ENCODE peak calls at places on chromosome 22, in five cellular contexts. Q, F, M, S and I are unnamed samples.

GRCh38 chr22:24954856-24955255 is 2.3 kb downstream of the KIAA1671 start:
- DNase-seq in F (no peak), M (no peak), S (no peak), Q (no peak), I (no peak)

GRCh38 chr22:46542011-46542985 is 4.9 kb upstream of the CELSR1 start:
- DNase-seq in S (peak), Q (peak), M (peak), F (peak), I (peak)

GRCh38 chr22:47394504-47395440 is 632.3 kb downstream of the TBC1D22A start:
- DNase-seq in M (no peak), F (no peak), Q (no peak), S (no peak), I (peak)

GRCh38 chr22:20853236-20853660 is 5.4 kb downstream of the PI4KA start:
- DNase-seq in M (no peak), F (no peak), Q (no peak), S (no peak), I (no peak)

GRCh38 chr22:50606126-50606525 is 5.5 kb downstream of the MAPK8IP2 start:
- DNase-seq in F (no peak), S (no peak), M (no peak), Q (no peak), I (no peak)

GRCh38 chr22:45248832-45249561 is 8.3 kb upstream of the KIAA0930 start:
- DNase-seq in M (no peak), S (no peak), F (no peak), Q (no peak), I (no peak)

GRCh38 chr22:19745155-19746133 is 15.1 kb upstream of the TBX1 start:
- DNase-seq in M (no peak), S (no peak), F (no peak), Q (no peak), I (peak)

GRCh38 chr22:47373648-47374272 is 611.3 kb downstream of the TBC1D22A start:
- DNase-seq in F (no peak), M (no peak), Q (peak), S (no peak), I (no peak)

GRCh38 chr22:22702159-22702873 is 57.9 kb downstream of the GGTLC2 start:
- DNase-seq in Q (no peak), S (no peak), F (no peak), M (no peak), I (no peak)

GRCh38 chr22:33350961-33351360 is 292.8 kb upstream of the SYN3 start:
- DNase-seq in S (no peak), F (no peak), M (no peak), Q (no peak), I (no peak)

GRCh38 chr22:43331698-43332097 is 11.5 kb downstream of the SCUBE1 start:
- DNase-seq in Q (no peak), M (no peak), S (no peak), F (no peak), I (no peak)

GRCh38 chr22:21834869-21835268 is 32.6 kb downstream of the MAPK1 start:
- DNase-seq in F (no peak), Q (no peak), S (no peak), M (no peak), I (no peak)

GRCh38 chr22:50261615-50262459 is at the start of gene MAPK12:
- DNase-seq in M (peak), S (peak), F (peak), Q (no peak), I (peak)

GRCh38 chr22:22870577-22871398 is 16.8 kb upstream of the IGLL5 start:
- DNase-seq in Q (no peak), F (no peak), M (no peak), S (no peak), I (no peak)

GRCh38 chr22:29914165-29914564 is 31.2 kb downstream of the MTMR3 start:
- DNase-seq in S (peak), M (no peak), Q (no peak), F (peak), I (peak)

GRCh38 chr22:48855593-48856307 is 971.9 kb downstream of the BRD1 start:
- DNase-seq in Q (no peak), S (no peak), F (no peak), M (no peak), I (no peak)

GRCh38 chr22:40178417-40179409 is 988 bp downstream of the TNRC6B start:
- DNase-seq in Q (no peak), F (peak), S (peak), M (peak), I (peak)